ENCODE peak calls at places on chromosomes 2 and 18, in four cellular contexts. One of them, this sample, is unnamed.
A peak's percentile ranks its signal among the peaks of the same experiment; 100 is the strongest.

GRCh38 chr2:160169401-160169918 is 30.6 kb downstream of the ITGB6 start:
- DNase-seq in brain pericyte: no peak
- DNase-seq in cardiac septum: no peak
- DNase-seq in nephron progenitor cell: no peak
- DNase-seq in this sample: no peak

GRCh38 chr2:147108553-147108952 is 736.3 kb upstream of the ACVR2A start:
- DNase-seq in brain pericyte: no peak
- DNase-seq in cardiac septum: no peak
- DNase-seq in nephron progenitor cell: no peak
- DNase-seq in this sample: no peak

GRCh38 chr2:120110062-120110362 is 97.1 kb downstream of the EPB41L5 start:
- DNase-seq in brain pericyte: no peak
- DNase-seq in cardiac septum: no peak
- DNase-seq in nephron progenitor cell: no peak
- DNase-seq in this sample: peak; percentile 19

GRCh38 chr2:205133544-205133943 is 548.8 kb upstream of the NRP2 start:
- DNase-seq in brain pericyte: no peak
- DNase-seq in cardiac septum: no peak
- DNase-seq in nephron progenitor cell: no peak
- DNase-seq in this sample: no peak

GRCh38 chr2:16756831-16757644 is 91.4 kb upstream of the CYRIA start:
- DNase-seq in brain pericyte: peak; percentile 48
- DNase-seq in cardiac septum: peak; percentile 91
- DNase-seq in nephron progenitor cell: peak; percentile 88
- DNase-seq in this sample: peak; percentile 81

GRCh38 chr2:156455366-156455975 is 19.3 kb downstream of the GPD2 start:
- DNase-seq in brain pericyte: no peak
- DNase-seq in cardiac septum: no peak
- DNase-seq in nephron progenitor cell: no peak
- DNase-seq in this sample: no peak

GRCh38 chr18:35045121-35045520 is 3.9 kb downstream of the MAPRE2 start:
- DNase-seq in brain pericyte: no peak
- DNase-seq in cardiac septum: no peak
- DNase-seq in nephron progenitor cell: no peak
- DNase-seq in this sample: no peak

GRCh38 chr2:9060819-9061218 is 57.3 kb upstream of the MBOAT2 start:
- DNase-seq in brain pericyte: no peak
- DNase-seq in cardiac septum: no peak
- DNase-seq in nephron progenitor cell: no peak
- DNase-seq in this sample: no peak

GRCh38 chr18:49625021-49625691 is 63.3 kb downstream of the LIPG start:
- DNase-seq in brain pericyte: no peak
- DNase-seq in cardiac septum: no peak
- DNase-seq in nephron progenitor cell: no peak
- DNase-seq in this sample: no peak

GRCh38 chr2:64605991-64606494 is 47.7 kb downstream of the SERTAD2 start:
- DNase-seq in brain pericyte: no peak
- DNase-seq in cardiac septum: peak; percentile 29
- DNase-seq in nephron progenitor cell: no peak
- DNase-seq in this sample: no peak

GRCh38 chr2:120763516-120763915 is 27.8 kb downstream of the GLI2 start:
- DNase-seq in brain pericyte: no peak
- DNase-seq in cardiac septum: peak; percentile 75
- DNase-seq in nephron progenitor cell: no peak
- DNase-seq in this sample: no peak

GRCh38 chr2:47323009-47323821 is 79.7 kb upstream of the MSH2 start:
- DNase-seq in brain pericyte: no peak
- DNase-seq in cardiac septum: peak; percentile 90
- DNase-seq in nephron progenitor cell: peak; percentile 86
- DNase-seq in this sample: peak; percentile 82